ENCODE peak calls at places on chromosomes 4 and X, in ten cellular contexts. Y is PC-3, C is GM12878, M is adrenal gland, T is sigmoid colon, W is HepG2, L is adipocyte, N is tibial nerve, Q is tibial artery, Z is astrocyte. B is an unnamed sample. For H3K36me3, the result is how much of the 10 kb centered on the place peaks cover.

GRCh38 chrX:119565110-119565663 is at the start of gene STEEP1:
- DNase-seq in Z (peak), L (peak), Q (peak), N (peak), Y (peak), T (peak), C (peak), M (peak), W (peak), B (peak)

GRCh38 chr4:80840396-80840795 is 190.1 kb upstream of the BMP3 start:
- DNase-seq in T (no peak), M (no peak), N (no peak), L (peak), W (no peak), C (no peak), Q (no peak), Z (peak), Y (no peak), B (no peak)

GRCh38 chrX:50863471-50863870 is 47.1 kb upstream of the BMP15 start:
- DNase-seq in Z (no peak), Q (no peak), C (no peak), Y (no peak), M (no peak), W (no peak), N (no peak), T (no peak), L (no peak), B (no peak)

GRCh38 chr4:8255698-8256441 is 13.7 kb upstream of the HTRA3 start:
- DNase-seq in M (no peak), L (peak), Q (no peak), N (no peak), W (no peak), Y (no peak), Z (peak), T (no peak), C (no peak), B (no peak)

GRCh38 chrX:46838974-46839480 is 2.2 kb downstream of the RP2 start:
- DNase-seq in L (peak), W (no peak), C (no peak), N (no peak), T (no peak), Y (no peak), M (no peak), Z (no peak), Q (no peak), B (no peak)

GRCh38 chr4:83334425-83335241 is at the start of gene HPSE:
- DNase-seq in Z (peak), M (peak), L (peak), T (peak), C (no peak), Q (peak), W (peak), N (peak), Y (peak), B (peak)

GRCh38 chr4:25795566-25796454 is 67.0 kb downstream of the SEL1L3 start:
- DNase-seq in C (no peak), M (no peak), L (peak), Z (peak), T (no peak), Q (no peak), N (no peak), Y (peak), W (peak), B (no peak)

GRCh38 chr4:111675746-111676145 is 469.5 kb upstream of the FAM241A start:
- DNase-seq in M (no peak), N (no peak), Y (no peak), W (no peak), T (no peak), Q (no peak), C (no peak), L (no peak), Z (no peak), B (no peak)

GRCh38 chrX:1387141-1387776 is 4.7 kb downstream of the SLC25A6 start:
- DNase-seq in W (no peak), T (peak), Z (no peak), C (no peak), M (peak), L (no peak), Q (no peak), Y (no peak), N (no peak), B (peak)

GRCh38 chr4:66252291-66252690 is 582.0 kb upstream of the EPHA5 start:
- DNase-seq in Z (no peak), T (no peak), Q (no peak), C (no peak), N (no peak), Y (peak), M (no peak), W (no peak), L (no peak), B (no peak)

GRCh38 chrX:46382595-46382994 is 162.6 kb downstream of the ZNF674 start:
- DNase-seq in W (no peak), Z (no peak), N (no peak), Y (no peak), L (no peak), T (no peak), M (no peak), C (no peak), Q (no peak), B (no peak)

GRCh38 chr4:172869621-172870268 is 298.9 kb upstream of the GALNT7 start:
- DNase-seq in Q (no peak), L (no peak), W (no peak), T (no peak), C (no peak), M (no peak), Z (no peak), Y (no peak), N (no peak), B (no peak)

GRCh38 chr4:42083816-42084215 is 68.6 kb downstream of the BEND4 start:
- DNase-seq in Y (no peak), Z (no peak), M (no peak), Q (no peak), W (no peak), T (no peak), C (no peak), L (peak), N (no peak), B (no peak)

GRCh38 chrX:20437678-20438077 is 171.0 kb upstream of the RPS6KA3 start:
- DNase-seq in M (no peak), C (no peak), N (no peak), T (no peak), L (no peak), Y (no peak), Q (no peak), W (peak), Z (no peak), B (no peak)

GRCh38 chr4:166012129-166013078 is 139.4 kb downstream of the TLL1 start:
- DNase-seq in Y (peak), M (no peak), L (no peak), W (no peak), N (no peak), C (no peak), Z (peak), T (no peak), Q (no peak), B (no peak)

GRCh38 chr4:188658958-188659522 is 519.8 kb downstream of the TRIML1 start:
- DNase-seq in C (no peak), W (no peak), Q (no peak), M (no peak), Z (no peak), T (no peak), Y (no peak), L (no peak), N (no peak), B (no peak)

GRCh38 chr4:73161527-73162185 is 92.1 kb upstream of the COX18 start:
- DNase-seq in T (no peak), Q (no peak), M (no peak), N (no peak), W (no peak), Z (no peak), L (no peak), C (no peak), Y (peak), B (no peak)
- H3K36me3 ChIP-seq in T (under half), Q (under half), M (under half), N (under half), W (half or more), Z (under half), L (half or more), C (under half), Y (under half), B (under half)

GRCh38 chr4:139508581-139509237 is 47.3 kb downstream of the SETD7 start:
- DNase-seq in W (no peak), C (no peak), M (no peak), Y (no peak), Z (no peak), N (no peak), L (no peak), T (no peak), Q (no peak), B (no peak)

GRCh38 chr4:139515531-139515958 is 40.5 kb downstream of the SETD7 start:
- DNase-seq in Q (no peak), M (peak), Y (no peak), C (no peak), L (no peak), N (no peak), W (no peak), T (no peak), Z (peak), B (no peak)

GRCh38 chr4:139509727-139510410 is 46.1 kb downstream of the SETD7 start:
- DNase-seq in T (no peak), M (no peak), N (no peak), Y (no peak), W (peak), L (no peak), Q (no peak), C (no peak), Z (no peak), B (no peak)

GRCh38 chr4:139511320-139511719 is 44.7 kb downstream of the SETD7 start:
- DNase-seq in N (no peak), W (no peak), C (no peak), M (no peak), Y (no peak), Z (peak), T (no peak), Q (no peak), L (no peak), B (no peak)

DNA sequence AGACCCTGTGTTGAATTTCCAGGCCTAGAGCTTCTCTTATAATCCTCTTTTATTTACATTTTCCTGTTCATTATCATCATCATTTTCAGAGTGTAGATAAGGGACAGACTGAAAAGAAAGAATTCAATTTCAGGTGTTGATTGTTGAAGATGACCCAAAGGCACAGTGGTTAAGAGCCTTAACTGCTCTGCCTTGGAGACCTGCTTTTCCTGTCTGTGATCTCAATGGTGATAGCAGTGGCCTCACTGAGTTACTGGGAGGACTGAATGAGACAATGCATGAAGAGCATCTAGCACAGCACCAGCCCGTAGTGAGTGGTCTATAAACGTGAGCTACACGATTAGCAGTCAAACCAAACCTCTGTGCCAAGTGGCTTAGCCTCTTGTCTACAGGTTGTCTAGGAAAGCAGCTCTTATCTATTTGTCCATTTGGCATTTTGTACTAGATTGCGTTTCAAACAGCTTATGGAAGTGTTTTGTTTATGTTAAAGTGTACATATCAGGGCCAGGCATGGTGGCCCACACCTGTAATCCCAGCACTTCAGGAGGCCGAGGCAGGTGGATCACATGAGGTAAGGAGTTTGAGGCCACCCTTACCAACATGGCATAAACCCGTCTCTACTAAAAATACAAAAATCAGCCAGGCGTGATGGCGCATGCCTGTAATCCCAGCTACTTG is 41.5 kb downstream of the SETD7 start:
- DNase-seq in M (no peak), Q (no peak), L (no peak), Y (no peak), Z (no peak), T (no peak), W (no peak), C (no peak), N (no peak), B (no peak)
- H3K36me3 ChIP-seq in M (under half), Q (half or more), L (half or more), Y (under half), Z (under half), T (under half), W (under half), C (under half), N (under half), B (under half)

DNA sequence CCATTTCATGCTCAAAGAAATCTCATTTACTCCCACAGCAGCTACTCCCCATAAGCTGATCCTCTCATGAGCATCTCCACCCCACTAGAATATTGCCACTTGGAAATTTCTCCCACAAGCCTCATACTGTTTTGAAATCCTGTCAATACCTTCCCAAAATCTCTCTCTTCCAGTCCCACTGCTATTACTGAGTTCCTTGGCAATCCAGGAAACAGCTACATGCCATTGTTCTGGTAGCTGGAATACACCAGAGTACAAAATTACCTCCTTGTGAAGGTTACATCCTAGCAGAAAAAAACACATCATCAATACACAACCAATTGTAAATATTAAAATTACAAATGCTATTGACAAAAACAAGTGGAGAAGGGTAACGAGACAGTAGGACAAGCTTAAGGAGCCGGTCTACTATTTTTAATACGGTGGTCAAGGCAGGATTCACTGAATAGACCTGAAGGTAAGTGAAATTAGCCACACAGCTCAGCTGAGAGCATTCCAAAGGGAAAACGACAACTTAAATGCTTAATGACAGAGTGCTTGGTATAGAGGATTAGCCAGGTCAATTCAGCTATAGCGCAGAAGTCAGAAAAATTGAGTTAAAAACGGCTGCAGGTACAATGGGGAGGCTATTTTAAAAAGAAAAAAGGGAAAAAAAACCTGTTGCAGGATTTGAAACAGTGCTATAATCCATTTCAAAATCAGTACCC is 6.4 kb downstream of the RPL9 start:
- DNase-seq in N (no peak), C (no peak), T (no peak), M (no peak), W (no peak), Q (no peak), L (no peak), Y (no peak), Z (no peak), B (no peak)
- H3K36me3 ChIP-seq in N (under half), C (under half), T (half or more), M (half or more), W (half or more), Q (half or more), L (half or more), Y (half or more), Z (half or more), B (under half)

DNA sequence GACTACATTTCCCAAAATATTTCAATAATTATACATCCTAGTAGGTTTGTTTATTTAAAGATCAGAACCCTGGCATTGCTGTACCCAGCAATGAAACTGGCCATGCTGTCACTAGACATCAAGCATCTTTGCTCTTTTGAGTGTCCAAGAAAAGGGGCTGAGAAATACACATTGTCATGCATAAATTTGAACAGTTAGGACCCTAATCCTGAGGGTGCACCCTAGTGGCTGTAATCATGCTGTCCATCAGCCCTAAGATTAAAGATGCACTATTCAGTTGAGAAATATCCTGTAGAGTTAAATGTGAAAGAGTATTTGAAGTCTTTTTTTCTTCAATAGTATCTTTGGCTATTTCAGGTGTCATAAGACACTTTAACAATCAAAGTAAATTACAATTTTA is 108.8 kb downstream of the NFKB1 start:
- DNase-seq in C (no peak), Z (no peak), Y (peak), N (no peak), T (no peak), M (no peak), L (peak), Q (no peak), W (no peak), B (no peak)
- H3K36me3 ChIP-seq in C (half or more), Z (under half), Y (under half), N (under half), T (under half), M (half or more), L (half or more), Q (half or more), W (half or more), B (under half)

DNA sequence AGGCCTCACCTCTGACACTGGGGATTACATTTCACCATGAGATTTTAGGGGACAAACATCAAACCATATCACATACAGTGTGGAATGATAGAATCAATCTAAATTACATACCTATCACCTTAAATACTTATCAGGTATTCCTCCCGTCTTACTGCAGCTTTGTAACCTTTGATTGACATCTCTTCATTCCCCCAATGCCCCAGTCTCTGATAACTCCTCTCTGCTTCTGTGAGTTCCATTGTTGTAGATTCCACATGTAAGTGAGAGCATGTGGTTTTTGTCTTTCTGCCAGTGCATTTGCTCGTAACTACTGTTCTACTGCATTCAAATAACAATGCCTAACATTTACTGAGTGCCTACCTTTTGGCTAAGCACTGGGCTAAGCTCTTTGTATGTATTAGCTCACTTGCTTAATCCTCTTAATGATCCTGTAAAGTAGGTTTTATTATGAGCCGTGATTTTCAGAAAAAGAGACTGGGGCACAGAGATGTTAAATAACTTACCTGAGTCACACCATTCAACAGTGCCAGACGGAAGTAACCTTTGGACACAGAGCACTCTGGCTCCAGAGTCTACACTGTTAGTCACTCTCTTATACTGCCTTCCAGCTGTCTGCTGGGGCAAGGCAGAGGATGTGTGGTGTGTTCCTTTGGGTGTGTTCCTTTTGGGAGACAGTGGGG is 63.7 kb upstream of the ESX1 start:
- DNase-seq in Q (no peak), W (peak), L (no peak), T (no peak), Y (peak), C (no peak), N (no peak), Z (peak), M (no peak), B (no peak)
- H3K36me3 ChIP-seq in Q (under half), W (under half), L (under half), T (under half), Y (under half), C (under half), N (under half), Z (under half), M (under half), B (under half)

GRCh38 chr4:38917481-38918025 is 49.9 kb downstream of the FAM114A1 start:
- DNase-seq in Y (no peak), W (no peak), M (no peak), Q (no peak), N (no peak), Z (no peak), L (no peak), C (no peak), T (no peak), B (no peak)
- H3K36me3 ChIP-seq in Y (under half), W (half or more), M (half or more), Q (half or more), N (under half), Z (half or more), L (half or more), C (under half), T (half or more), B (under half)

DNA sequence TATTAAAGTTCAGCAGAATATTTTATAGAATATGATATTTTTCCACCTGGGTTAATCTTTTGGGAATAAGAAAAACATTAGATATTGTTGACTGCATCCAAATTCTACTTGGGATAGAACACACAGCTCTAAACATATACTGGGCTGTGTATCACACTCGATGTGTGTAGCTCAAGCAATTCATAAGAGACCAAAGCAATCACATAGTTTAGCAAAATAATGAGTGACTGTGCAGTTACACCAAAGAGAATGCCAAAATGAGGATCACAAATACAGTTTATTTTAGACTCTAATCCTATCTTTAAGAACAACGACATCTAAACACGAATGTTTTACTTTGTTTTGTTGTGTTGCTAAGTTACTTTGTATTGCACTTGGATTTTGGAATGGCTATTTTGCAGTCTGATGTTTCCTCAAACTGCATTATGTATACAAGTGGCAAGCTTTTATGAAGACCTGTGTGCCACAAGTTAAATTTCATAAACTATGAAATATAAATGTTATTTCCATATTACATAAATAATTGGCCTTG is 101.1 kb downstream of the CBR4 start:
- DNase-seq in C (no peak), Q (no peak), L (peak), W (no peak), M (no peak), T (no peak), Y (no peak), Z (no peak), N (no peak), B (no peak)
- H3K36me3 ChIP-seq in C (under half), Q (half or more), L (half or more), W (under half), M (half or more), T (under half), Y (under half), Z (half or more), N (under half), B (under half)

GRCh38 chr4:893995-894705 is 38.0 kb downstream of the GAK start:
- DNase-seq in Y (no peak), Z (no peak), Q (no peak), N (no peak), T (no peak), W (no peak), M (no peak), C (no peak), L (no peak), B (no peak)
- H3K36me3 ChIP-seq in Y (under half), Z (under half), Q (half or more), N (under half), T (under half), W (under half), M (half or more), C (under half), L (half or more), B (under half)

GRCh38 chr4:182913621-182914020 is 3.6 kb downstream of the DCTD start:
- DNase-seq in M (no peak), W (no peak), Y (no peak), L (no peak), Z (no peak), C (no peak), N (no peak), Q (no peak), T (no peak), B (no peak)
- H3K36me3 ChIP-seq in M (under half), W (half or more), Y (under half), L (half or more), Z (under half), C (under half), N (under half), Q (under half), T (under half), B (under half)

DNA sequence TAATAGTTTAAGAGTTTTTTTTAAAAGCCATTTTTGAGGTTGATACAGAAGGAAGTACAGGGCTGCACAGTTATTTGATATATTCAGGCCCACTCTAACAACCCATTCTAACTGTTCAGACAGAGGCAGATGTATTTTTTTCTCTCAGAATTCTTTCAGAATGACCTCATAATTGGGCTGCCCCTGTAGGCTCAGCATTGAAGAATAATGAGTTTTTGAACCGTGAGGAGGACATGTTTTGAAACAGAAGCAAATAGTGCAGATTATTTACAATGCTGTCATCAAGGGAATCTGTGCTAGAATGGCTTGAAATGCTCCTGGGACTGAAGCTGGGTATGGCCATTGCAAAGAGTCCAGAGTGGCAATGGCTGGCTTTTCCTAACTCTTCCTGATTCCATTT is 158.2 kb downstream of the SOX3 start:
- DNase-seq in M (no peak), C (no peak), Q (no peak), N (no peak), Y (no peak), L (no peak), W (no peak), Z (peak), T (no peak), B (no peak)
- H3K36me3 ChIP-seq in M (under half), C (under half), Q (under half), N (under half), Y (under half), L (under half), W (under half), Z (under half), T (under half), B (under half)